ENCODE peak calls at places on chromosomes 12 and 14, in six cellular contexts. C, K, P, W, H and L are unnamed samples.

GRCh38 chr12:118999107-118999506 is 17.8 kb downstream of the SRRM4 start:
- DNase-seq in C (no peak), P (no peak), K (no peak), H (no peak), W (no peak), L (no peak)

GRCh38 chr12:90399317-90399716 is 555.7 kb downstream of the CCER1 start:
- DNase-seq in H (no peak), W (no peak), K (no peak), C (no peak), P (no peak), L (no peak)

GRCh38 chr14:39731912-39732311 is 299.7 kb upstream of the FBXO33 start:
- DNase-seq in H (no peak), C (no peak), K (no peak), P (peak), W (no peak), L (no peak)

GRCh38 chr12:43370299-43370698 is 181.7 kb downstream of the ADAMTS20 start:
- DNase-seq in H (no peak), W (no peak), K (peak), C (peak), P (no peak), L (no peak)

GRCh38 chr12:50562485-50563433 is 58.0 kb downstream of the DIP2B start:
- DNase-seq in P (no peak), W (no peak), C (no peak), K (no peak), H (no peak), L (no peak)

GRCh38 chr14:68828728-68829127 is 35.9 kb upstream of the ZFP36L1 start:
- DNase-seq in P (no peak), K (no peak), H (no peak), W (no peak), C (no peak), L (no peak)

GRCh38 chr12:99249543-99249942 is 398.0 kb upstream of the GARIN6 start:
- DNase-seq in P (no peak), H (no peak), K (no peak), W (no peak), C (no peak), L (no peak)

GRCh38 chr14:84750763-84751554 is 779.0 kb upstream of the FLRT2 start:
- DNase-seq in H (no peak), W (no peak), C (peak), K (no peak), P (no peak), L (no peak)

GRCh38 chr12:104715562-104716182 is 242.4 kb downstream of the SLC41A2 start:
- DNase-seq in K (no peak), C (no peak), H (no peak), W (no peak), P (no peak), L (no peak)

GRCh38 chr12:88544991-88545684 is 35.1 kb downstream of the KITLG start:
- DNase-seq in K (no peak), P (no peak), H (no peak), W (no peak), C (peak), L (no peak)

GRCh38 chr14:20631023-20631820 is 10.3 kb downstream of the OR6S1 start:
- DNase-seq in H (no peak), P (no peak), K (peak), W (no peak), C (peak), L (peak)

GRCh38 chr14:39469094-39469710 is 37.0 kb upstream of the FBXO33 start:
- DNase-seq in C (peak), P (peak), H (no peak), K (no peak), W (peak), L (no peak)

GRCh38 chr14:36852853-36853634 is 191.4 kb downstream of the PAX9 start:
- DNase-seq in P (no peak), H (no peak), W (no peak), C (peak), K (no peak), L (no peak)